ENCODE peak calls at places on chromosomes 3 and 15, in nine cellular contexts. R is effector CD4-positive, alpha-beta T cell; W is adrenal gland; C is SK-MEL-5; K is WTC11; V is epithelial cell of prostate; M is NCI-H2081; T is stimulated activated CD8-positive, alpha-beta memory T cell treated with anti-CD3 and anti-CD28 coated beads, Interleukin-7, amount 100 ng/mL, for 1 hour; D is activated CD4-positive, CD25-positive, alpha-beta regulatory T cell. X is an unnamed sample.

GRCh38 chr15:73240864-73241499 is 127.8 kb downstream of the HCN4 start:
- DNase-seq in R (peak), W (peak), C (peak), K (peak), V (peak), M (peak), T (peak), D (peak), X (peak)

GRCh38 chr15:31352911-31353811 is 26.5 kb downstream of the KLF13 start:
- DNase-seq in R (no peak), W (peak), C (peak), K (no peak), V (no peak), M (peak), T (no peak), D (no peak), X (peak)

GRCh38 chr3:149659173-149659468 is 1.3 kb upstream of the WWTR1 start:
- DNase-seq in R (no peak), W (no peak), C (no peak), K (no peak), V (no peak), M (no peak), T (no peak), D (no peak), X (no peak)

GRCh38 chr15:65333863-65334262 is 29.4 kb downstream of the RNU5B-1 start:
- DNase-seq in R (no peak), W (no peak), C (no peak), K (no peak), V (no peak), M (no peak), T (no peak), D (no peak), X (no peak)

GRCh38 chr3:186642014-186642413 is 1.8 kb downstream of the FETUB start:
- DNase-seq in R (no peak), W (no peak), C (no peak), K (no peak), V (no peak), M (no peak), T (no peak), D (no peak), X (no peak)

GRCh38 chr15:50803479-50803878 is 38.0 kb upstream of the SPPL2A start:
- DNase-seq in R (no peak), W (no peak), C (no peak), K (no peak), V (no peak), M (no peak), T (no peak), D (no peak), X (no peak)

GRCh38 chr3:190631295-190631694 is 117.4 kb downstream of the IL1RAP start:
- DNase-seq in R (no peak), W (no peak), C (no peak), K (no peak), V (no peak), M (no peak), T (no peak), D (no peak), X (no peak)

GRCh38 chr15:60766391-60767128 is 287.6 kb upstream of the ICE2 start:
- DNase-seq in R (no peak), W (no peak), C (no peak), K (no peak), V (no peak), M (no peak), T (no peak), D (no peak), X (no peak)

GRCh38 chr3:159947220-159947619 is 41.4 kb upstream of the IL12A start:
- DNase-seq in R (no peak), W (no peak), C (no peak), K (no peak), V (no peak), M (no peak), T (no peak), D (no peak), X (no peak)

GRCh38 chr3:39013921-39014509 is 37.7 kb downstream of the SCN11A start:
- DNase-seq in R (no peak), W (no peak), C (peak), K (no peak), V (no peak), M (no peak), T (no peak), D (no peak), X (no peak)

GRCh38 chr15:68536331-68537095 is 42.3 kb upstream of the CORO2B start:
- DNase-seq in R (no peak), W (no peak), C (no peak), K (no peak), V (no peak), M (no peak), T (no peak), D (no peak), X (no peak)

GRCh38 chr15:69351333-69351732 is 52.6 kb downstream of the PAQR5 start:
- DNase-seq in R (no peak), W (no peak), C (no peak), K (no peak), V (no peak), M (no peak), T (no peak), D (no peak), X (no peak)

GRCh38 chr15:33069161-33069560 is 125.4 kb downstream of the FMN1 start:
- DNase-seq in R (no peak), W (no peak), C (no peak), K (no peak), V (no peak), M (no peak), T (no peak), D (no peak), X (no peak)

GRCh38 chr15:86016750-86017149 is 62.9 kb upstream of the AGBL1 start:
- DNase-seq in R (no peak), W (no peak), C (no peak), K (no peak), V (no peak), M (no peak), T (no peak), D (no peak), X (no peak)

GRCh38 chr3:159817136-159817535 is 171.5 kb upstream of the IL12A start:
- DNase-seq in R (no peak), W (no peak), C (no peak), K (no peak), V (no peak), M (no peak), T (no peak), D (no peak), X (no peak)

GRCh38 chr15:33720952-33721351 is 247.3 kb upstream of the CHRM5 start:
- DNase-seq in R (no peak), W (no peak), C (no peak), K (no peak), V (peak), M (no peak), T (no peak), D (no peak), X (no peak)

GRCh38 chr15:66302489-66302888 is 9.1 kb downstream of the DIS3L start:
- DNase-seq in R (no peak), W (no peak), C (no peak), K (no peak), V (no peak), M (no peak), T (no peak), D (no peak), X (no peak)

X was measured in central memory CD8-positive, alpha-beta T cell.